ENCODE peak calls at places on chromosomes 16 and 17, in four cellular contexts. J is activated T-cell treated with anti-CD3 and anti-CD28 coated beads for 48 hours, D is HFF-Myc, X is left kidney. U is an unnamed sample.

GRCh38 chr17:4548721-4549531 is 6.3 kb downstream of the MYBBP1A start:
- DNase-seq in J (no peak), D (no peak), X (peak; percentile 15), U (no peak)

GRCh38 chr16:56336071-56336688 is 89.2 kb downstream of the AMFR start:
- DNase-seq in J (no peak), D (no peak), X (no peak), U (no peak)

GRCh38 chr17:7218774-7219173 is 862 bp downstream of the DLG4 start:
- DNase-seq in J (no peak), D (no peak), X (no peak), U (no peak)

GRCh38 chr17:55735784-55736405 is 13.2 kb upstream of the TMEM100 start:
- DNase-seq in J (peak; percentile 5), D (no peak), X (peak; percentile 71), U (no peak)

GRCh38 chr17:4967539-4968165 is at the start of gene SPAG7:
- DNase-seq in J (peak; percentile 92), D (peak; percentile 92), X (peak; percentile 98), U (peak; percentile 89)

GRCh38 chr17:54948380-54948779 is 20.1 kb downstream of the COX11 start:
- DNase-seq in J (no peak), D (peak; percentile 93), X (no peak), U (peak; percentile 98)

GRCh38 chr17:36850794-36851193 is 86.5 kb upstream of the LHX1 start:
- DNase-seq in J (no peak), D (peak; percentile 55), X (no peak), U (peak; percentile 36)

GRCh38 chr16:12062343-12063003 is 85.9 kb downstream of the SNX29 start:
- DNase-seq in J (no peak), D (peak; percentile 52), X (peak; percentile 63), U (peak; percentile 67)

GRCh38 chr17:48989100-48989499 is 8.1 kb upstream of the IGF2BP1 start:
- DNase-seq in J (no peak), D (no peak), X (no peak), U (no peak)

GRCh38 chr17:43456661-43457361 is 27.0 kb upstream of the DHX8 start:
- DNase-seq in J (no peak), D (peak; percentile 56), X (peak; percentile 94), U (no peak)

GRCh38 chr16:17227278-17227677 is 243.5 kb downstream of the XYLT1 start:
- DNase-seq in J (no peak), D (no peak), X (no peak), U (no peak)

GRCh38 chr16:24973771-24974461 is 41.3 kb downstream of the ARHGAP17 start:
- DNase-seq in J (no peak), D (no peak), X (no peak), U (no peak)

GRCh38 chr17:60170835-60171752 is 21.3 kb downstream of the CA4 start:
- DNase-seq in J (no peak), D (no peak), X (no peak), U (no peak)

GRCh38 chr17:39225974-39226683 is 384 bp upstream of the STAC2 start:
- DNase-seq in J (peak; percentile 58), D (no peak), X (peak; percentile 98), U (no peak)

GRCh38 chr17:4604111-4604644 is 19.8 kb downstream of the SMTNL2 start:
- DNase-seq in J (no peak), D (peak; percentile 49), X (peak; percentile 87), U (no peak)

GRCh38 chr16:5460701-5461100 is 363.1 kb upstream of the EEF2KMT start:
- DNase-seq in J (no peak), D (no peak), X (no peak), U (no peak)

GRCh38 chr17:7222093-7222971 is 2.6 kb downstream of the ACADVL start:
- DNase-seq in J (no peak), D (no peak), X (no peak), U (no peak)

GRCh38 chr17:32504166-32504990 is 17.6 kb downstream of the CDK5R1 start:
- DNase-seq in J (no peak), D (no peak), X (no peak), U (no peak)

GRCh38 chr16:73216932-73217331 is 169.0 kb upstream of the ZFHX3 start:
- DNase-seq in J (no peak), D (no peak), X (no peak), U (no peak)

GRCh38 chr17:33012522-33013033 is 20.9 kb downstream of the SPACA3 start:
- DNase-seq in J (no peak), D (peak; percentile 74), X (no peak), U (peak; percentile 81)

GRCh38 chr17:21231533-21231932 is 17.6 kb upstream of the TMEM11 start:
- DNase-seq in J (no peak), D (no peak), X (no peak), U (no peak)

GRCh38 chr17:14630025-14630424 is 329.1 kb downstream of the HS3ST3B1 start:
- DNase-seq in J (no peak), D (no peak), X (no peak), U (no peak)

GRCh38 chr16:81752225-81752875 is 26.7 kb upstream of the PLCG2 start:
- DNase-seq in J (no peak), D (no peak), X (no peak), U (no peak)

GRCh38 chr17:72850410-72850809 is 242.1 kb downstream of the SLC39A11 start:
- DNase-seq in J (no peak), D (no peak), X (no peak), U (peak; percentile 18)

GRCh38 chr16:5633845-5634440 is 536.3 kb upstream of the EEF2KMT start:
- DNase-seq in J (no peak), D (no peak), X (peak; percentile 67), U (no peak)

GRCh38 chr16:69408451-69408850 is 16.0 kb upstream of the CYB5B start:
- DNase-seq in J (no peak), D (no peak), X (no peak), U (no peak)

GRCh38 chr16:54957403-54957802 is 26.7 kb downstream of the IRX5 start:
- DNase-seq in J (no peak), D (no peak), X (no peak), U (no peak)

GRCh38 chr17:67452681-67453554 is 75.8 kb downstream of the PITPNC1 start:
- DNase-seq in J (no peak), D (no peak), X (no peak), U (no peak)

GRCh38 chr17:50421308-50422031 is 4.5 kb upstream of the ACSF2 start:
- DNase-seq in J (no peak), D (no peak), X (peak; percentile 14), U (no peak)

GRCh38 chr16:86306811-86307517 is 203.4 kb upstream of the FOXF1 start:
- DNase-seq in J (no peak), D (peak; percentile 66), X (no peak), U (peak; percentile 52)

GRCh38 chr16:57923841-57924240 is 47.1 kb downstream of the CNGB1 start:
- DNase-seq in J (no peak), D (no peak), X (no peak), U (no peak)

GRCh38 chr17:48554412-48555090 is 9.6 kb upstream of the HOXB2 start:
- DNase-seq in J (no peak), D (no peak), X (no peak), U (no peak)

GRCh38 chr16:29198731-29199521 is 207.6 kb downstream of the NPIPB11 start:
- DNase-seq in J (no peak), D (no peak), X (no peak), U (no peak)